ENCODE peak calls at places on chromosomes 6 and 20, in seven cellular contexts. S, O, K, Q, J, N and X are unnamed samples.

GRCh38 chr6:20377623-20378265 is 23.9 kb upstream of the E2F3 start:
- DNase-seq in K (no peak), N (no peak), S (no peak), Q (no peak), J (no peak), O (peak), X (no peak)

GRCh38 chr20:10329387-10330005 is 104.5 kb downstream of the MKKS start:
- DNase-seq in S (no peak), Q (no peak), J (no peak), K (no peak), N (no peak), O (peak), X (no peak)

GRCh38 chr6:37700266-37700973 is 2.7 kb upstream of the MDGA1 start:
- DNase-seq in S (no peak), K (no peak), J (no peak), N (no peak), Q (no peak), O (peak), X (no peak)

GRCh38 chr20:58910473-58910872 is 58.0 kb downstream of the GNAS start:
- DNase-seq in O (no peak), K (no peak), S (no peak), Q (no peak), J (peak), N (no peak), X (no peak)

GRCh38 chr6:31368461-31368860 is 11.5 kb upstream of the HLA-B start:
- DNase-seq in J (no peak), S (no peak), O (no peak), Q (no peak), K (no peak), N (no peak), X (no peak)

GRCh38 chr20:10935658-10936057 is 261.9 kb upstream of the JAG1 start:
- DNase-seq in S (no peak), J (no peak), K (no peak), Q (no peak), N (no peak), O (no peak), X (no peak)

GRCh38 chr6:41278699-41279405 is 7.6 kb downstream of the TREM1 start:
- DNase-seq in Q (no peak), O (peak), J (peak), N (peak), K (peak), S (peak), X (no peak)

GRCh38 chr6:72040106-72040505 is 153.8 kb downstream of the RIMS1 start:
- DNase-seq in Q (no peak), O (peak), N (no peak), K (no peak), S (no peak), J (no peak), X (no peak)

GRCh38 chr6:16200231-16200941 is 38.0 kb upstream of the GMPR start:
- DNase-seq in J (peak), Q (no peak), O (peak), S (no peak), N (no peak), K (peak), X (peak)

GRCh38 chr6:39416728-39417127 is 94.2 kb upstream of the KCNK16 start:
- DNase-seq in N (no peak), Q (no peak), S (no peak), J (peak), K (no peak), O (peak), X (no peak)

GRCh38 chr6:141451508-141452353 is 681.0 kb upstream of the GJE1 start:
- DNase-seq in K (no peak), O (peak), J (no peak), Q (no peak), N (no peak), S (no peak), X (no peak)

GRCh38 chr6:150354754-150355571 is 13.8 kb upstream of the IYD start:
- DNase-seq in N (no peak), K (no peak), O (no peak), S (no peak), Q (no peak), J (no peak), X (no peak)

GRCh38 chr6:71406871-71407860 is 118.6 kb downstream of the OGFRL1 start:
- DNase-seq in Q (no peak), N (no peak), J (no peak), S (no peak), K (no peak), O (peak), X (no peak)

GRCh38 chr20:49586967-49587587 is 19.1 kb upstream of the PTGIS start:
- DNase-seq in J (no peak), O (no peak), Q (no peak), S (no peak), N (no peak), K (no peak), X (no peak)

GRCh38 chr20:51650685-51651134 is 108.2 kb upstream of the NFATC2 start:
- DNase-seq in O (no peak), K (no peak), N (no peak), J (no peak), S (no peak), Q (no peak), X (no peak)

GRCh38 chr20:11457476-11457875 is 460.2 kb upstream of the BTBD3 start:
- DNase-seq in N (no peak), Q (no peak), S (no peak), K (no peak), O (no peak), J (no peak), X (no peak)

GRCh38 chr6:32937230-32937633 is 3.6 kb downstream of the HLA-DMB start:
- DNase-seq in Q (peak), O (no peak), N (no peak), K (no peak), J (no peak), S (no peak), X (no peak)

GRCh38 chr20:59231124-59231804 is 67.6 kb downstream of the ZNF831 start:
- DNase-seq in K (no peak), J (no peak), O (no peak), Q (no peak), N (no peak), S (no peak), X (no peak)

GRCh38 chr6:132459605-132459952 is 53.3 kb downstream of the STX7 start:
- DNase-seq in K (no peak), N (no peak), S (no peak), J (no peak), O (no peak), Q (no peak), X (no peak)

GRCh38 chr6:109296971-109297372 is 85.3 kb downstream of the CD164 start:
- DNase-seq in S (no peak), J (no peak), K (no peak), O (peak), Q (no peak), N (no peak), X (no peak)

GRCh38 chr6:136158398-136158797 is 91.7 kb downstream of the MTFR2 start:
- DNase-seq in O (no peak), J (no peak), S (no peak), K (no peak), N (no peak), Q (no peak), X (no peak)

GRCh38 chr6:41712651-41713103 is 22.7 kb downstream of the TFEB start:
- DNase-seq in Q (peak), N (no peak), J (no peak), K (no peak), O (no peak), S (no peak), X (peak)

GRCh38 chr6:168132531-168133184 is 53.6 kb upstream of the FRMD1 start:
- DNase-seq in K (peak), S (no peak), O (no peak), N (no peak), Q (peak), J (peak), X (no peak)

GRCh38 chr6:44224154-44224977 is 971 bp downstream of the SLC29A1 start:
- DNase-seq in Q (peak), N (no peak), J (no peak), S (no peak), K (peak), O (peak), X (no peak)

GRCh38 chr6:110681543-110682459 is 133.5 kb downstream of the CDK19 start:
- DNase-seq in S (no peak), O (peak), K (no peak), J (no peak), Q (no peak), N (no peak), X (no peak)